ENCODE peak calls at places on chromosomes 2 and 18, in ten cellular contexts. P, V, N, U, J, T, K, C, Z and I are unnamed samples. For H3K9me3, the result is how much of the 10 kb centered on the place peaks cover.

GRCh38 chr2:39902103-39902502 is 123.0 kb upstream of the THUMPD2 start:
- DNase-seq in P (no peak), V (no peak), N (no peak), U (no peak), J (peak), T (no peak), K (peak), C (no peak), Z (no peak), I (no peak)

GRCh38 chr2:216736326-216736725 is 41.0 kb upstream of the IGFBP5 start:
- DNase-seq in P (peak), V (no peak), N (no peak), U (no peak), J (no peak), T (no peak), K (no peak), C (no peak), Z (no peak), I (no peak)

GRCh38 chr2:86249843-86250402 is 50.7 kb downstream of the MRPL35 start:
- DNase-seq in P (no peak), V (no peak), N (no peak), U (peak), J (no peak), T (no peak), K (no peak), C (peak), Z (peak), I (no peak)

GRCh38 chr2:75130171-75130570 is 69.1 kb downstream of the TACR1 start:
- DNase-seq in P (no peak), V (peak), N (no peak), U (peak), J (no peak), T (no peak), K (no peak), C (no peak), Z (no peak), I (no peak)

GRCh38 chr18:7221424-7222155 is 9.3 kb upstream of the LRRC30 start:
- DNase-seq in P (no peak), V (peak), N (no peak), U (peak), J (peak), T (no peak), K (peak), C (peak), Z (no peak), I (peak)

GRCh38 chr2:55051026-55051866 is 995 bp upstream of the RTN4 start:
- DNase-seq in P (peak), V (peak), N (peak), U (peak), J (peak), T (peak), K (peak), C (peak), Z (peak), I (peak)

GRCh38 chr2:217901826-217902225 is 101.0 kb downstream of the TNS1 start:
- DNase-seq in P (peak), V (no peak), N (peak), U (no peak), J (peak), T (no peak), K (peak), C (no peak), Z (peak), I (peak)

GRCh38 chr18:77081387-77081773 is 51.2 kb downstream of the MBP start:
- DNase-seq in P (no peak), V (no peak), N (no peak), U (no peak), J (no peak), T (no peak), K (peak), C (no peak), Z (no peak), I (no peak)

GRCh38 chr2:197079832-197080555 is 153.5 kb upstream of the PGAP1 start:
- DNase-seq in P (no peak), V (peak), N (peak), U (no peak), J (no peak), T (no peak), K (peak), C (no peak), Z (no peak), I (no peak)

GRCh38 chr18:76475450-76476203 is 19.4 kb downstream of the ZNF516 start:
- DNase-seq in P (no peak), V (no peak), N (no peak), U (no peak), J (no peak), T (no peak), K (no peak), C (no peak), Z (no peak), I (no peak)

GRCh38 chr2:207772081-207772843 is 2.6 kb upstream of the FZD5 start:
- DNase-seq in P (no peak), V (peak), N (peak), U (no peak), J (peak), T (peak), K (no peak), C (no peak), Z (no peak), I (no peak)

GRCh38 chr2:26216587-26216986 is 27.8 kb downstream of the HADHA start:
- DNase-seq in P (no peak), V (no peak), N (no peak), U (no peak), J (no peak), T (no peak), K (no peak), C (no peak), Z (no peak), I (no peak)

GRCh38 chr18:48947102-48947501 is 3.7 kb downstream of the SMAD7 start:
- DNase-seq in P (no peak), V (no peak), N (no peak), U (no peak), J (peak), T (no peak), K (no peak), C (no peak), Z (no peak), I (no peak)

GRCh38 chr2:60426341-60426740 is 127.1 kb downstream of the BCL11A start:
- DNase-seq in P (no peak), V (no peak), N (no peak), U (no peak), J (no peak), T (no peak), K (no peak), C (no peak), Z (no peak), I (no peak)

GRCh38 chr2:147033046-147033445 is 811.8 kb upstream of the ACVR2A start:
- DNase-seq in P (no peak), V (peak), N (no peak), U (no peak), J (no peak), T (no peak), K (peak), C (no peak), Z (no peak), I (no peak)

GRCh38 chr2:237874585-237875161 is 15.2 kb downstream of the RAMP1 start:
- DNase-seq in P (peak), V (no peak), N (peak), U (no peak), J (peak), T (no peak), K (peak), C (no peak), Z (peak), I (peak)

GRCh38 chr2:63614448-63614968 is 25.7 kb downstream of the MDH1 start:
- DNase-seq in P (no peak), V (no peak), N (no peak), U (no peak), J (peak), T (no peak), K (peak), C (no peak), Z (no peak), I (no peak)

GRCh38 chr2:173741715-173742114 is 223.5 kb downstream of the SP3 start:
- DNase-seq in P (no peak), V (no peak), N (no peak), U (no peak), J (no peak), T (no peak), K (no peak), C (no peak), Z (no peak), I (peak)

GRCh38 chr2:175003875-175004729 is 1.1 kb downstream of the CHN1 start:
- DNase-seq in P (no peak), V (peak), N (no peak), U (no peak), J (peak), T (peak), K (no peak), C (no peak), Z (no peak), I (peak)
- H3K4me3 ChIP-seq in P (peak), V (peak), N (peak), U (no peak), J (peak), T (no peak), K (peak), C (no peak), Z (peak), I (no peak)

GRCh38 chr2:16123421-16123820 is 183.1 kb downstream of the MYCN start:
- DNase-seq in P (no peak), V (no peak), N (no peak), U (no peak), J (no peak), T (no peak), K (no peak), C (no peak), Z (no peak), I (no peak)
- H3K9me3 ChIP-seq in P (under half), V (under half), N (under half), U (under half), J (under half), T (under half), K (under half), C (under half), Z (under half), I (under half)

DNA sequence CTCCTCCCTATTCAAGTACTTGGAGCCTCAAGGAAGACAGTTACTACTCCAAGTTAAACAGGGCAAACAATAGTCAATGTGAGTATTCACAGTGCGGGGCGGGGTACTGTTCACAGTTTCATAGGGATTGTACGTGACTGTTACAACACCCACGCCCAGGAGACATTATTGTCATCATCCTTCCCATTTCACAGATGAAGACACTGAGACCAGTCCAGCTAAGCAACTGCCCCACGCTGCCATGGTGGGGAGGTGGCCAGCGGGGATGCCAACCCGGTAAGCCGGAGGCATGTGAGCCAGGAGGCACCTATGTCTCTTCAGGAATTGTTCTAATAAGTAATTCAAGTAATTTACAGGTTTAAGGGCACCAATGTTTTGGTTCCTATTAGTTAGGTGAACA is 982 bp downstream of the HJURP start:
- DNase-seq in P (no peak), V (no peak), N (no peak), U (no peak), J (no peak), T (no peak), K (no peak), C (no peak), Z (no peak), I (no peak)
- H3K4me3 ChIP-seq in P (peak), V (peak), N (no peak), U (peak), J (peak), T (peak), K (peak), C (no peak), Z (no peak), I (peak)

DNA sequence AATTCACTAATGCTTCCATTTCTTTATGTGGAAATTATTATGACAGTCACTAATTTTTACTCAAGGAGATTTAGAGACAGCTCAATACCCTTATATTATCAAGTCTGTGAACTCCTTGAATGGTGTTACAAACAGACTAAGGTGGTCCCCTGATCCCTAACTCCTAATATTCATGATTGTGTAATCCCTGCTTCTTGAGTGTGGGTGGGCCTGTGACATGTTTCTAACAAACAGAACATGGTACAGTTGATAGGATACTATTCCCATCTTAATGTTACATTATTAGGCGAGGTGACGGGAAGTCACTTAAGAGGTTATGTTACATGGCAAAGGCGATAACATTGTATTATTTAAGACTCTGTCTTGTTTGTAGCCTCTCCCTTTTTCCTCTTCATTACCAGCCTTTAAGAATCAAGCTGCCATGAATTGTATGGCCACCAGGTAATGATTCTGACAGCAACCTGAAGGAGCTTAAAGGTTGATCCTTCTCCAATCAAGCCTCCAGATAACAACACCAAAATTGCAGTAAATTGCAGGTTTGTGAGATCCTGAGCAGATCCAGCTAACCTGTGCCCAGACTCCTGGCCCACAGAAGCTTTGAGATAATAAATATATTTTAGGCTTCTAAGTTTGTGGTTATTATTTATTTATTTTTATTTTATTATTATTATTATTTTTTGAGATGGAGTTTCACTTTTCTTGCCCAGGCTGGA is 32.1 kb downstream of the CYTIP start:
- DNase-seq in P (no peak), V (no peak), N (no peak), U (no peak), J (no peak), T (no peak), K (no peak), C (no peak), Z (no peak), I (no peak)
- H3K9me3 ChIP-seq in P (under half), V (under half), N (under half), U (under half), J (under half), T (under half), K (under half), C (under half), Z (under half), I (under half)

GRCh38 chr2:144520718-144521487 is 984 bp upstream of the ZEB2 start:
- DNase-seq in P (no peak), V (peak), N (no peak), U (no peak), J (peak), T (no peak), K (no peak), C (no peak), Z (no peak), I (no peak)
- H3K4me3 ChIP-seq in P (peak), V (peak), N (no peak), U (peak), J (no peak), T (no peak), K (no peak), C (no peak), Z (peak), I (peak)

GRCh38 chr2:108396845-108397244 is 19.1 kb downstream of the SULT1C4 start:
- DNase-seq in P (no peak), V (peak), N (no peak), U (peak), J (no peak), T (no peak), K (no peak), C (no peak), Z (no peak), I (no peak)
- H3K9me3 ChIP-seq in P (under half), V (under half), N (under half), U (under half), J (under half), T (under half), K (under half), C (under half), Z (under half), I (under half)

GRCh38 chr2:182977463-182977862 is 60.8 kb downstream of the NCKAP1 start:
- DNase-seq in P (no peak), V (peak), N (no peak), U (no peak), J (no peak), T (no peak), K (no peak), C (no peak), Z (no peak), I (no peak)

GRCh38 chr2:182973441-182974352 is 64.6 kb downstream of the NCKAP1 start:
- DNase-seq in P (no peak), V (no peak), N (no peak), U (no peak), J (no peak), T (no peak), K (no peak), C (no peak), Z (no peak), I (no peak)

GRCh38 chr2:182970486-182970885 is 67.8 kb downstream of the NCKAP1 start:
- DNase-seq in P (no peak), V (no peak), N (no peak), U (no peak), J (no peak), T (no peak), K (no peak), C (no peak), Z (no peak), I (no peak)

GRCh38 chr2:182972548-182972942 is 65.7 kb downstream of the NCKAP1 start:
- DNase-seq in P (no peak), V (no peak), N (no peak), U (no peak), J (no peak), T (no peak), K (no peak), C (no peak), Z (no peak), I (no peak)

GRCh38 chr2:182971820-182972547 is 66.3 kb downstream of the NCKAP1 start:
- DNase-seq in P (no peak), V (no peak), N (no peak), U (peak), J (no peak), T (no peak), K (no peak), C (no peak), Z (no peak), I (no peak)
- H3K4me3 ChIP-seq in P (no peak), V (no peak), N (no peak), U (no peak), J (no peak), T (no peak), K (no peak), C (no peak), Z (no peak), I (no peak)